ENCODE peak calls at places on chromosomes 13 and 19, in ten cellular contexts. T is epithelial cell of esophagus, A is AG10803, F is body of pancreas, D is WERI-Rb-1, O is heart right ventricle, J is fibroblast of the aortic adventitia, Z is pancreas, H is PC-9, N is IMR-90. C is an unnamed sample.

GRCh38 chr13:48194392-48194754 is 38.6 kb upstream of the ITM2B start:
- DNase-seq in T (peak; percentile 59), A (no peak), F (no peak), D (no peak), O (no peak), J (peak; percentile 29), Z (no peak), H (no peak), N (no peak), C (peak; percentile 45)

GRCh38 chr19:54030895-54031586 is 32.7 kb downstream of the VSTM1 start:
- DNase-seq in T (no peak), A (peak; percentile 27), F (no peak), D (peak; percentile 19), O (no peak), J (peak; percentile 51), Z (no peak), H (no peak), N (peak; percentile 24), C (peak; percentile 41)

GRCh38 chr19:46944123-46944718 is 75.4 kb upstream of the NPAS1 start:
- DNase-seq in T (no peak), A (no peak), F (no peak), D (no peak), O (no peak), J (no peak), Z (no peak), H (no peak), N (no peak), C (no peak)

GRCh38 chr13:20489185-20489820 is 36.4 kb downstream of the CRYL1 start:
- DNase-seq in T (peak; percentile 26), A (no peak), F (no peak), D (no peak), O (no peak), J (no peak), Z (no peak), H (peak; percentile 53), N (peak; percentile 62), C (no peak)

GRCh38 chr13:37058801-37059135 is 720 bp downstream of the SUPT20H start:
- DNase-seq in T (peak; percentile 13), A (no peak), F (no peak), D (peak; percentile 6), O (no peak), J (no peak), Z (no peak), H (no peak), N (no peak), C (peak; percentile 39)

GRCh38 chr13:63880705-63881104 is 2465.1 kb upstream of the PCDH20 start:
- DNase-seq in T (no peak), A (no peak), F (no peak), D (no peak), O (no peak), J (no peak), Z (no peak), H (no peak), N (no peak), C (no peak)

GRCh38 chr19:1261863-1262686 is 7.1 kb upstream of the CIRBP start:
- DNase-seq in T (peak; percentile 58), A (peak; percentile 67), F (peak; percentile 99), D (no peak), O (peak; percentile 64), J (peak; percentile 82), Z (peak; percentile 98), H (peak; percentile 79), N (peak; percentile 43), C (peak; percentile 58)

GRCh38 chr19:40150170-40150569 is 41.1 kb upstream of the MAP3K10 start:
- DNase-seq in T (no peak), A (peak; percentile 78), F (no peak), D (no peak), O (no peak), J (peak; percentile 84), Z (no peak), H (no peak), N (peak; percentile 15), C (peak; percentile 67)

GRCh38 chr13:39516140-39516539 is 86.9 kb downstream of the LHFPL6 start:
- DNase-seq in T (no peak), A (peak; percentile 69), F (no peak), D (peak; percentile 41), O (peak; percentile 48), J (no peak), Z (no peak), H (no peak), N (no peak), C (peak; percentile 25)

GRCh38 chr13:65943711-65944110 is 1286.4 kb downstream of the PCDH9 start:
- DNase-seq in T (no peak), A (peak; percentile 24), F (no peak), D (no peak), O (no peak), J (peak; percentile 37), Z (no peak), H (no peak), N (no peak), C (peak; percentile 60)

GRCh38 chr19:36604656-36605100 is 435 bp upstream of the ZNF382 start:
- DNase-seq in T (peak; percentile 58), A (peak; percentile 12), F (peak; percentile 51), D (peak; percentile 76), O (peak; percentile 66), J (peak; percentile 2), Z (peak; percentile 51), H (no peak), N (peak; percentile 40), C (peak; percentile 12)

GRCh38 chr13:86856996-86857395 is 814.2 kb upstream of the SLITRK5 start:
- DNase-seq in T (peak; percentile 48), A (no peak), F (no peak), D (no peak), O (no peak), J (peak; percentile 1), Z (no peak), H (peak; percentile 42), N (peak; percentile 76), C (no peak)

GRCh38 chr13:50714886-50715285 is 128.6 kb downstream of the DLEU7 start:
- DNase-seq in T (no peak), A (no peak), F (no peak), D (peak; percentile 56), O (no peak), J (no peak), Z (no peak), H (no peak), N (no peak), C (no peak)

GRCh38 chr19:42497492-42498226 is 30.6 kb downstream of the CEACAM1 start:
- DNase-seq in T (no peak), A (no peak), F (peak; percentile 58), D (no peak), O (no peak), J (no peak), Z (peak; percentile 39), H (no peak), N (no peak), C (no peak)

GRCh38 chr13:102597029-102598015 is 536 bp downstream of the TPP2 start:
- DNase-seq in T (peak; percentile 6), A (peak; percentile 20), F (peak; percentile 16), D (peak; percentile 33), O (peak; percentile 14), J (peak; percentile 29), Z (no peak), H (no peak), N (peak; percentile 52), C (peak; percentile 24)
- TF ChIP-seq CTCF in T (no peak), A (no peak), F (no peak), D (no peak), O (no peak), J (no peak), Z (no peak), H (no peak), N (no peak), C (no peak)

DNA sequence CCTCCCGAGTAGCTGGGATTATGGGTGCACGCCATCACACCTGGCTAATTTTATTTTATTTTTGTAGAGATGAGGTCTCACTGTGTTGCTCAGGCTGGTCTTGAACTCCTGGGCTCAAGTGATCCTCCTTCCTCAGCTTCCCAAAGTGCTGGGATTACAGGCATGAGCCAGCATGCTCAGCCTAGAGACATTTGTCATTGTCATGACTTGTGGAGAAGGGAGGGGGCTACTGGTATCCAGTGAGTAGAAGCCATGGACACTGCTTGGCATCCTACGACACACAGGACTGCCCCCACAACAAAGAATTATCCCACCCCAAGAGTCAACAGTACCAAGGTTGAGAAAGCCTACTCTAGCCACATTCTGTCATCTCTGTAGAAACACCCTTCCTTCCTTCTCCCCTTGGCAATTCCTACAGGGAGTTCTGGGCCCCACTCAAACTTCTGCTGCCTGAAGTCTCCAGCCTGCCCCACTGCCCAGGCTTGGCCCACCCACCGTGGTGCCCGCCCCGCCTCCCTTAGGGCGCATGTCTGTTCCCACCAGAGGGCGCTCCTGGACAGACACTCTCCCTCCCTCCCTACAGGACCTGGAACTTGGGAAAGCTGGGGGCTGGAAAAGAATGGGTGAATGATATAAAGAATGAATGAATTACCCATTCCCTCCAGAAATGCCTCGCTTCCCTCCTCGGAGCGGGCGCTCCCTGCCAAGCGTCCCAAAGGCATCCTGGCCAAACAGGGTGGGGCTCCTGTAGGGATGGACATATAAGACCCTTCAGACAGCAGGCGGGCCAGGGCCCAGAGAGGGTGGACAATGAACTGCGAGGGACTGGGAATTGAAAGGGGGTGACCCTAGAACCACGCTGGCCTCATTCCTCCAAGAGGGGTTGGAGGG is 5.5 kb upstream of the EMP3 start:
- DNase-seq in T (peak; percentile 81), A (peak; percentile 72), F (peak; percentile 87), D (peak; percentile 87), O (peak; percentile 85), J (peak; percentile 86), Z (peak; percentile 76), H (peak; percentile 57), N (peak; percentile 75), C (peak; percentile 88)
- H3K4me3 ChIP-seq in T (no peak overlapping the region), A (no peak overlapping the region), F (no peak overlapping the region), D (no peak overlapping the region), O (no peak overlapping the region), J (no peak overlapping the region), Z (no peak overlapping the region), H (no peak overlapping the region), N (no peak overlapping the region), C (no peak overlapping the region)

GRCh38 chr19:55913643-55914268 is 18.4 kb downstream of the NLRP13 start:
- DNase-seq in T (no peak), A (no peak), F (no peak), D (no peak), O (no peak), J (no peak), Z (no peak), H (no peak), N (no peak), C (no peak)
- TF ChIP-seq CTCF in T (no peak), A (no peak), F (no peak), D (peak; percentile 45), O (no peak), J (no peak), Z (no peak), H (peak; percentile 44), N (no peak), C (peak; percentile 8)

GRCh38 chr19:51440052-51440451 is 18.2 kb downstream of the SIGLEC8 start:
- DNase-seq in T (no peak), A (no peak), F (no peak), D (no peak), O (no peak), J (no peak), Z (no peak), H (no peak), N (no peak), C (no peak)

GRCh38 chr19:51439021-51439465 is 19.2 kb downstream of the SIGLEC8 start:
- DNase-seq in T (peak; percentile 15), A (peak; percentile 8), F (no peak), D (peak; percentile 16), O (no peak), J (no peak), Z (no peak), H (no peak), N (no peak), C (peak; percentile 2)

GRCh38 chr19:51441410-51442390 is 16.6 kb downstream of the SIGLEC8 start:
- DNase-seq in T (peak; percentile 13), A (no peak), F (no peak), D (no peak), O (no peak), J (no peak), Z (no peak), H (no peak), N (no peak), C (no peak)

GRCh38 chr19:51440846-51441409 is 17.3 kb downstream of the SIGLEC8 start:
- DNase-seq in T (no peak), A (no peak), F (no peak), D (no peak), O (no peak), J (no peak), Z (no peak), H (no peak), N (no peak), C (no peak)
- H3K4me3 ChIP-seq in T (no peak overlapping the region), A (no peak overlapping the region), F (no peak overlapping the region), D (no peak overlapping the region), O (no peak overlapping the region), J (no peak overlapping the region), Z (no peak overlapping the region), H (no peak overlapping the region), N (no peak overlapping the region), C (no peak overlapping the region)

C was measured in cardiac fibroblast.